ENCODE peak calls at places on chromosome 17, in eight cellular contexts. Z is Caco-2, H is A549, V is cardiac fibroblast, F is lower leg skin, I is stomach, D is endothelial cell, W is Peyer's patch. T is an unnamed sample.

GRCh38 chr17:43952351-43952723 is 1.4 kb downstream of the PYY start:
- DNase-seq in F (no peak), H (no peak), W (no peak), Z (no peak), I (no peak), V (no peak), D (peak), T (no peak)

GRCh38 chr17:40821536-40821935 is 878 bp downstream of the KRT10 start:
- DNase-seq in F (no peak), H (no peak), D (no peak), Z (no peak), V (peak), I (no peak), W (no peak), T (no peak)

GRCh38 chr17:70084476-70084875 is 9.5 kb downstream of the KCNJ16 start:
- DNase-seq in H (no peak), V (peak), W (no peak), D (no peak), Z (no peak), I (no peak), F (no peak), T (no peak)

GRCh38 chr17:46979023-46979870 is at the start of gene RPRML:
- DNase-seq in V (no peak), H (peak), D (peak), I (peak), F (no peak), Z (no peak), W (no peak), T (no peak)

GRCh38 chr17:54956802-54957201 is 11.7 kb downstream of the COX11 start:
- DNase-seq in I (no peak), H (no peak), Z (no peak), V (no peak), F (no peak), D (no peak), W (no peak), T (no peak)

GRCh38 chr17:83080641-83081560 is 1.5 kb downstream of the METRNL start:
- DNase-seq in I (peak), V (no peak), W (peak), H (no peak), Z (no peak), D (no peak), F (no peak), T (peak)

GRCh38 chr17:46876353-46876887 is 25.0 kb downstream of the WNT9B start:
- DNase-seq in D (peak), V (no peak), W (peak), I (peak), Z (peak), F (no peak), H (no peak), T (no peak)

GRCh38 chr17:41008811-41009210 is at the start of gene KRTAP3-1:
- DNase-seq in I (no peak), F (no peak), D (no peak), V (no peak), Z (peak), H (no peak), W (no peak), T (no peak)

GRCh38 chr17:68390888-68391545 is 66.3 kb downstream of the WIPI1 start:
- DNase-seq in W (no peak), Z (no peak), H (no peak), F (peak), D (no peak), V (no peak), I (no peak), T (no peak)

GRCh38 chr17:72346306-72346705 is 225.5 kb downstream of the SOX9 start:
- DNase-seq in I (no peak), H (no peak), V (no peak), D (no peak), W (no peak), Z (no peak), F (no peak), T (no peak)

GRCh38 chr17:61247438-61247837 is 152.2 kb upstream of the TBX2 start:
- DNase-seq in F (no peak), I (no peak), D (no peak), V (no peak), Z (no peak), W (no peak), H (no peak), T (no peak)

GRCh38 chr17:38908676-38909181 is 16.7 kb upstream of the LASP1NB start:
- DNase-seq in F (no peak), I (no peak), V (no peak), H (no peak), Z (no peak), D (peak), W (no peak), T (no peak)

GRCh38 chr17:8964801-8965393 is 610 bp downstream of the PIK3R5 start:
- DNase-seq in V (no peak), Z (no peak), F (peak), I (no peak), H (no peak), W (peak), D (peak), T (no peak)

GRCh38 chr17:27473748-27474609 is 17.7 kb downstream of the KSR1 start:
- DNase-seq in D (no peak), I (peak), W (peak), V (no peak), F (no peak), Z (no peak), H (no peak), T (peak)

GRCh38 chr17:43528988-43529814 is 16.9 kb downstream of the ETV4 start:
- DNase-seq in D (no peak), F (no peak), H (no peak), I (no peak), Z (no peak), W (no peak), V (no peak), T (no peak)

GRCh38 chr17:60645918-60646523 is 31.6 kb upstream of the BCAS3 start:
- DNase-seq in D (no peak), V (no peak), W (no peak), H (no peak), I (no peak), F (no peak), Z (no peak), T (no peak)

GRCh38 chr17:50426814-50427787 is 1.1 kb downstream of the ACSF2 start:
- DNase-seq in V (peak), D (peak), W (peak), F (no peak), Z (peak), H (peak), I (peak), T (peak)

GRCh38 chr17:63841350-63842172 is 924 bp downstream of the SMARCD2 start:
- DNase-seq in W (peak), Z (peak), F (peak), V (peak), D (peak), I (peak), H (no peak), T (no peak)

GRCh38 chr17:9252525-9252924 is 231.2 kb downstream of the NTN1 start:
- DNase-seq in Z (no peak), W (no peak), I (no peak), F (no peak), H (no peak), V (no peak), D (no peak), T (no peak)

GRCh38 chr17:64984776-64985521 is 65.7 kb upstream of the LRRC37A3 start:
- DNase-seq in H (no peak), Z (no peak), F (peak), I (no peak), V (peak), W (peak), D (no peak), T (peak)

GRCh38 chr17:40060887-40061480 is 1.8 kb upstream of the THRA start:
- DNase-seq in V (no peak), W (no peak), D (no peak), F (no peak), H (no peak), I (no peak), Z (no peak), T (no peak)

GRCh38 chr17:10243905-10244844 is 45.8 kb upstream of the GAS7 start:
- DNase-seq in Z (no peak), V (peak), W (no peak), D (no peak), H (no peak), I (no peak), F (no peak), T (no peak)

GRCh38 chr17:50908860-50909764 is 43.0 kb upstream of the TOB1 start:
- DNase-seq in D (no peak), W (peak), V (no peak), H (no peak), Z (peak), F (peak), I (peak), T (no peak)

GRCh38 chr17:9241371-9241712 is 220.0 kb downstream of the NTN1 start:
- DNase-seq in H (no peak), Z (no peak), D (no peak), I (peak), F (no peak), W (no peak), V (no peak), T (no peak)

GRCh38 chr17:75124041-75124818 is 7.3 kb downstream of the NT5C start:
- DNase-seq in Z (peak), D (no peak), V (peak), F (peak), H (peak), W (peak), I (peak), T (peak)

GRCh38 chr17:55726440-55726839 is 3.8 kb upstream of the TMEM100 start:
- DNase-seq in W (peak), I (peak), F (peak), H (peak), D (no peak), Z (no peak), V (peak), T (no peak)

GRCh38 chr17:47739150-47739549 is 6.1 kb downstream of the TBX21 start:
- DNase-seq in D (no peak), F (no peak), W (no peak), I (peak), H (no peak), V (no peak), Z (peak), T (no peak)

GRCh38 chr17:73929860-73930430 is 273.5 kb upstream of the RPL38 start:
- DNase-seq in Z (no peak), I (no peak), H (no peak), W (no peak), D (no peak), V (no peak), F (peak), T (no peak)
- TF ChIP-seq CTCF in Z (peak), I (no peak), H (no peak), W (no peak), D (no peak), V (no peak), F (no peak), T (no peak)

GRCh38 chr17:17819561-17819995 is 17.2 kb downstream of the SREBF1 start:
- DNase-seq in W (peak), V (peak), Z (no peak), D (no peak), H (peak), I (peak), F (peak), T (peak)

GRCh38 chr17:17820457-17821158 is 16.2 kb downstream of the SREBF1 start:
- DNase-seq in H (no peak), W (no peak), D (no peak), V (no peak), I (no peak), Z (no peak), F (no peak), T (no peak)

GRCh38 chr17:17818088-17818526 is 18.7 kb downstream of the SREBF1 start:
- DNase-seq in W (no peak), D (no peak), V (no peak), I (no peak), H (no peak), Z (no peak), F (no peak), T (no peak)

GRCh38 chr17:17819111-17819510 is 17.7 kb downstream of the SREBF1 start:
- DNase-seq in W (no peak), V (no peak), I (no peak), H (no peak), D (no peak), F (no peak), Z (no peak), T (no peak)

GRCh38 chr17:17820046-17820445 is 16.7 kb downstream of the SREBF1 start:
- DNase-seq in H (no peak), V (no peak), D (no peak), W (no peak), F (no peak), Z (no peak), I (no peak), T (no peak)
- TF ChIP-seq CTCF in H (no peak), V (no peak), D (no peak), W (no peak), F (no peak), Z (no peak), I (no peak), T (no peak)

GRCh38 chr17:37510056-37510455 is 20.4 kb downstream of the DUSP14 start:
- DNase-seq in Z (no peak), F (no peak), D (no peak), W (no peak), I (no peak), V (no peak), H (no peak), T (no peak)
- TF ChIP-seq CTCF in Z (no peak), F (no peak), D (no peak), W (no peak), I (no peak), V (no peak), H (no peak), T (no peak)

GRCh38 chr17:7583253-7584109 is at the start of gene MPDU1:
- DNase-seq in D (peak), H (peak), W (peak), F (peak), Z (peak), V (peak), I (peak), T (peak)
- TF ChIP-seq CTCF in D (no peak), H (no peak), W (no peak), F (no peak), Z (no peak), V (no peak), I (no peak), T (no peak)

DNA sequence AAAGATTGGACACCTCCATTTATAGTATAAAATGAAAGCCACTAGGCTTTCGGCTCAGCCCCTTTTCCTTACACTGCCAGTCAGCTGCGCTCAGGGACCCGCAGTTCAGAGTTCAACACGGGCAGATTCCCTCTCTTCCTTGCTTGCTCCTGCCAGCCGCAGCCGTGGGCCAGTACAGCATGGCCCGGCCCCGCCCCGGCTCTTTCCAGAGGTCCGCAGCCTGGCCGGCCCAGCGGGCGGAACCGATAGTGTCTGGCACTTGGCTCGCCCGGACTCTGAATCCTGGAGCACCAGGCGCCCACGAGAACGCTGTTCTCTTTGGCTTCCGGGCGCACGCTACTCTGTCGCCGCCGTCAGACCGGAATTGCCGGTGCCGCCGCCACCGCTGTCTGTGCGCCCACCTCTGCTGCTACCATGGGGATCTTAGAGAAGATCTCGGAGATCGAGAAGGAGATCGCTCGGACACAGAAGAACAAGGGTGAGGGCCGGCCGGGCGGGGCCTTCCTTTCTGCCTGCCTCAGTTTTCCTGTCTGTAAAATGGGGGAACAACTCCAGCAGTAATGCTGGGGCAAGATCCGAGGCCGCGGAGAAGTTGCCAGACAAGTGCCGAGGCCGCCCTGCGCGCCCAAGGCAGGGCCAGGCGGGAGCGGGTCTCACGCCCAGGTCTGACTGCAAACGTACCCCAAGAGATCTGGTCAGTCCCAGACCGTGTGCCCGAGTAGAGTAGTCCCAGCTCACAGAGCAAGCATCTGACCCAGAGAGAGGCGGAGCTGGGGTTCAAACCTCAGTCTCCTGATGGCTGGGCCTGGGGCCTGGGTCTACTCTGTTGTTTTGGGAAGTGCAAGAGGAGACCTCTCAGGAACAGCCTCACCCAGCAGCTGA is at the start of gene DRG2:
- DNase-seq in V (peak), W (peak), D (peak), H (peak), F (peak), I (peak), Z (peak), T (peak)
- TF ChIP-seq CTCF in V (no peak), W (no peak), D (no peak), H (peak), F (no peak), I (no peak), Z (peak), T (no peak)

DNA sequence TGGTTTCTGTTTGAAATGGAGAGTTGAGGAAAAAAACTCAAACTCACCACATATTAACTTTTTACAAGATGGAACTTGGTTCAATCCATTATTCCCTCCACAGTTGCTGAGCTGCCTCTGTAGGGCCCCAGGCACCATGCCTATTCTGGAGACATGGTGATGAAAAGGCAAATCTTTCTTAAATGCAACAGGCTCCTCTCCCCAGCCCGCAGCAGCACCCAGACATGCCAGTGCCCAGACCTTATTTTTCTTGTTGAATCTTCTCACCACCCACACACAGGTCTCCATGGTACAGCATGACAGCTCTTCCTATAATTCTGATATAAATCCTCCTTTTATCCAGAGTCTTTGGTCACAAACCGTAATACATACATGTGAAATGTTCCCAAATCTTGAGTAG is 7.6 kb downstream of the CYTH1 start:
- DNase-seq in V (no peak), D (no peak), W (no peak), H (no peak), I (no peak), F (no peak), Z (no peak), T (no peak)
- TF ChIP-seq CTCF in V (no peak), D (no peak), W (no peak), H (no peak), I (no peak), F (no peak), Z (no peak), T (no peak)